ENCODE peak calls at places on chromosomes 7 and 10, in five cellular contexts. H is IMR-90, C is mammary epithelial cell, M is astrocyte, Q is neural progenitor cell. U is an unnamed sample.

GRCh38 chr10:4346257-4346656 is 479.8 kb upstream of the AKR1E2 start:
- DNase-seq in H (no peak), M (no peak), C (no peak), Q (no peak), U (no peak)

GRCh38 chr10:8369666-8370065 is 315.2 kb downstream of the GATA3 start:
- DNase-seq in Q (no peak), H (peak), C (peak), M (peak), U (no peak)

GRCh38 chr7:107792364-107792763 is 10.7 kb downstream of the SLC26A3 start:
- DNase-seq in Q (no peak), C (no peak), H (no peak), M (no peak), U (no peak)

GRCh38 chr10:84077728-84078127 is 61.6 kb upstream of the GHITM start:
- DNase-seq in H (no peak), M (no peak), Q (no peak), C (no peak), U (no peak)

GRCh38 chr7:148045521-148045920 is 545.0 kb upstream of the C7orf33 start:
- DNase-seq in H (no peak), Q (no peak), M (no peak), C (no peak), U (no peak)

GRCh38 chr7:30308392-30308791 is 24.0 kb downstream of the ZNRF2 start:
- DNase-seq in C (no peak), Q (no peak), M (no peak), H (peak), U (no peak)

GRCh38 chr10:103415581-103415980 is 19.2 kb downstream of the PDCD11 start:
- DNase-seq in M (no peak), H (no peak), C (no peak), Q (no peak), U (no peak)

GRCh38 chr7:35386816-35387429 is 133.0 kb upstream of the TBX20 start:
- DNase-seq in Q (no peak), H (no peak), C (no peak), M (no peak), U (no peak)

GRCh38 chr7:104341545-104341944 is 13.1 kb downstream of the LHFPL3 start:
- DNase-seq in H (no peak), C (no peak), Q (peak), M (no peak), U (no peak)

GRCh38 chr7:32506266-32507054 is 11.2 kb downstream of the AVL9 start:
- DNase-seq in Q (no peak), M (peak), H (peak), C (peak), U (peak)

GRCh38 chr7:69510114-69510513 is 88.2 kb upstream of the AUTS2 start:
- DNase-seq in H (no peak), C (no peak), Q (no peak), M (no peak), U (no peak)

GRCh38 chr7:98617051-98617959 is at the start of gene NPTX2:
- DNase-seq in Q (peak), M (no peak), H (no peak), C (peak), U (no peak)

GRCh38 chr7:8176370-8177081 is 85.4 kb downstream of the ICA1 start:
- DNase-seq in C (no peak), H (no peak), Q (no peak), M (no peak), U (no peak)

GRCh38 chr10:120506674-120507073 is 49.6 kb downstream of the PLPP4 start:
- DNase-seq in M (peak), C (peak), Q (no peak), H (no peak), U (peak)

GRCh38 chr10:31476088-31476487 is 157.1 kb downstream of the ZEB1 start:
- DNase-seq in C (no peak), M (no peak), H (no peak), Q (no peak), U (no peak)

GRCh38 chr7:45001138-45001694 is 1.2 kb downstream of the CCM2 start:
- DNase-seq in H (no peak), M (peak), Q (peak), C (peak), U (no peak)

GRCh38 chr10:4721994-4722753 is 103.8 kb upstream of the AKR1E2 start:
- DNase-seq in H (peak), Q (no peak), C (peak), M (no peak), U (no peak)

GRCh38 chr10:43874984-43875383 is 226.3 kb upstream of the ZNF32 start:
- DNase-seq in M (no peak), Q (no peak), H (no peak), C (no peak), U (no peak)

GRCh38 chr10:35502697-35503096 is 102.4 kb upstream of the GJD4 start:
- DNase-seq in C (no peak), M (no peak), Q (no peak), H (no peak), U (no peak)

GRCh38 chr10:35501923-35502322 is 103.2 kb upstream of the GJD4 start:
- DNase-seq in M (no peak), H (no peak), C (no peak), Q (no peak), U (no peak)

GRCh38 chr10:35497909-35498308 is 107.2 kb upstream of the GJD4 start:
- DNase-seq in M (no peak), Q (no peak), C (no peak), H (no peak), U (no peak)

GRCh38 chr10:35495521-35496238 is 109.5 kb upstream of the GJD4 start:
- DNase-seq in Q (peak), M (no peak), H (peak), C (peak), U (no peak)

DNA sequence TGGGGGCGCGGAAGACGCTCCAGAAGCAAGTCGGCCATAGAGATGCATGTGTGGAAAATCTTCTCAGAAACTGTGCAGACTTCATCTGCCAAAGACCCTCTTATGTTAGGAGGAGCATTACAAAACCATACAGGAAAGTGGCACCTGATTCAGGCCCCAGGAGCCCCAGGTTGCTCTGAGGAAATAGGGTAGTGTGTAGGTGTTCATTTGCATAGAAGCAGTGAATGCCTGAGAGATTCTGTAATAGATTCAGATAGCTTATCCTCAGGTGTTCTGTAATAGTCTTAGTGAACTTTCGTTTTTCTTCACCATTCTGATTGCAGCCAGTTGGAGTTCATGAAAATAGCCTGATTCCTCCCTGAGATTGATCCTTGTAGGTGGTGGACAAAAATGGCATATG is 106.4 kb upstream of the GJD4 start:
- DNase-seq in M (no peak), H (no peak), Q (no peak), C (peak), U (no peak)
- H3K4me3 ChIP-seq in M (no peak), H (no peak), Q (no peak), C (no peak), U (no peak)

GRCh38 chr10:88401671-88402347 is 181.3 kb downstream of the RNLS start:
- DNase-seq in H (peak), M (no peak), Q (no peak), C (peak), U (no peak)
- TF ChIP-seq CTCF in H (peak), M (peak), Q (peak), C (peak), U (peak)

GRCh38 chr7:16465469-16466086 is at the start of gene SOSTDC1:
- DNase-seq in C (peak), Q (peak), H (no peak), M (peak), U (peak)

GRCh38 chr7:16462618-16463017 is 2.9 kb downstream of the SOSTDC1 start:
- DNase-seq in Q (no peak), M (no peak), C (peak), H (no peak), U (no peak)

GRCh38 chr7:16460789-16461465 is 4.6 kb downstream of the SOSTDC1 start:
- DNase-seq in C (no peak), M (no peak), Q (no peak), H (no peak), U (no peak)

GRCh38 chr7:16463520-16463919 is 2.0 kb downstream of the SOSTDC1 start:
- DNase-seq in H (no peak), M (no peak), C (no peak), Q (no peak), U (no peak)

GRCh38 chr7:16466087-16466472 is 542 bp upstream of the SOSTDC1 start:
- DNase-seq in Q (no peak), C (no peak), M (no peak), H (no peak), U (no peak)
- H3K4me3 ChIP-seq in Q (no peak), C (peak), M (peak), H (no peak), U (peak)

GRCh38 chr7:143255564-143255963 is 7.7 kb upstream of the GSTK1 start:
- DNase-seq in M (peak), C (peak), Q (no peak), H (no peak), U (no peak)

GRCh38 chr7:143257501-143257900 is 5.7 kb upstream of the GSTK1 start:
- DNase-seq in Q (no peak), C (peak), M (no peak), H (no peak), U (no peak)

GRCh38 chr7:143256932-143257331 is 6.3 kb upstream of the GSTK1 start:
- DNase-seq in Q (no peak), H (no peak), M (no peak), C (no peak), U (no peak)

GRCh38 chr7:143258830-143259229 is 4.4 kb upstream of the GSTK1 start:
- DNase-seq in M (no peak), H (peak), C (no peak), Q (no peak), U (no peak)

DNA sequence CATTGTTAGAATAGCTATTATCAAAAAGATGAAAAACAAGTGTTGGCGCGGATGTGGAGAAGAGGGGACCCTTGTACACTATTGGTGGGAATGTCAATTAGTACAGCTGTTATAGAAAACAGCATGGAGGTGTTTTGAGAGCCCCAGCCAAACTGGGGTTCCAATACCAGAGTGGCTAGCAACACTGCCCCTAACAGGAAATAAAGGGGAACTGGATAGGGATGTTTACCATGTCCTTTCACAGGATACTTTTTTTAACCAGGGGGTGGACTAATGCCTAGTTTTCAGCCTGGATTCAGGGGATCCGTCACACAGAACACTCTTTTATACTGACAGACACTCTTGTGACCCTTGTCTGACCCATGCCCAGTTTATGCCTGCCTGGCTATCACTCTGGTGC is 6.9 kb upstream of the GSTK1 start:
- DNase-seq in Q (peak), M (no peak), H (no peak), C (no peak), U (no peak)
- TF ChIP-seq CTCF in Q (peak), M (no peak), H (no peak), C (peak), U (peak)

GRCh38 chr7:27102578-27103442 is at the start of gene HOXA2:
- DNase-seq in M (peak), H (peak), Q (peak), C (peak), U (no peak)

GRCh38 chr7:27103489-27104226 is 1.2 kb upstream of the HOXA2 start:
- DNase-seq in C (peak), H (peak), M (peak), Q (peak), U (no peak)

GRCh38 chr7:27105161-27106122 is 3.0 kb upstream of the HOXA2 start:
- DNase-seq in H (peak), C (peak), M (peak), Q (no peak), U (no peak)

GRCh38 chr7:27106181-27106905 is 3.9 kb upstream of the HOXA2 start:
- DNase-seq in M (peak), C (peak), H (peak), Q (peak), U (no peak)

DNA sequence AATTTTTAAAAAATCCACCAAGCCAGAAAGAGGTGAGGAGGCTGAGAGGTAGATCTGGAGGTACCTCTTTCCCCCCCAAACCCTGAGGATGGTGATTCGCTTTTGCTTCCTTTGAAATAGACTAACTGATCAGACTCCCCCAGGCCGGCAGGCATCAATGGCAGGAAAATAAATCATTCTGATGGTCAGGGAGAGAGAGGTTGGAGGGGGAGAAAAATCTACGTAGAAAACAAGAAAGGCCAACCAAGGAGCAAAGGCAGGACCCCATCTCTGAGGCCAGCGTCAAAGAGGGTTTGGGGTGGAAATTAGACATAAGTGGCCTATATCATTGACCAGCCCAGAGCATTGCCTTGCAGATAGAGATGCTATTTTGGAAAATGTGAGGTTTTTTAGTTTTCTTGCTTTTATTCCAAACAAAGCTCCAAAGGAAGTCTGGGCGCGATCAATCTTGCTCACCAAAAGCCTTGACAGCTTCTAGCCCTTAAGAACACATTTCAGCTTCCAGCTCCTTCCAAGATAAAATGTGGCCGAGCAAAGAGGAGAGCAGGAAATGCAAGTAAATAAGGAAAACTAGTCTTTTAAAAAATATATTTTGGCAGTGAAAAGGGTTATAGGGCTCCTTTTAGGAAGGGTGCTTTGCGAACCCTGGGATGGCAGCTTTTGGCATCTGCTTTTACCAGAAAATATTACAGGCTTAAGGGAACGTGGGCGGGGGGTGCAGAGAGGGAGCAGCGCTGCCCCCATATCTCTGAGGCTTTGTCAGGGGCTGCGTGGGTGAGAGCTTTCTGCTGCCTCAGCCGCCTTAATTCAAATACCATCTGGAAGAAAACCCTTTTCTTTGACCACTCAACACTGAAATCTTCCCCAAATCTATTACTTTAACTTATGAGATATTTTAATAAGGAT is 2.0 kb upstream of the HOXA2 start:
- DNase-seq in C (no peak), Q (no peak), M (peak), H (peak), U (no peak)
- H3K4me3 ChIP-seq in C (no peak), Q (no peak), M (no peak), H (no peak), U (no peak)

GRCh38 chr10:59290448-59290847 is 71.9 kb downstream of the FAM13C start:
- DNase-seq in C (no peak), H (no peak), Q (no peak), M (no peak), U (no peak)
- TF ChIP-seq CTCF in C (peak), H (no peak), Q (no peak), M (no peak), U (peak)

GRCh38 chr10:78269061-78269460 is 235.4 kb downstream of the RPS24 start:
- DNase-seq in C (no peak), Q (no peak), H (no peak), M (no peak), U (no peak)

GRCh38 chr10:78263521-78263988 is 229.9 kb downstream of the RPS24 start:
- DNase-seq in Q (no peak), C (peak), H (peak), M (peak), U (no peak)

GRCh38 chr10:78264361-78264760 is 230.7 kb downstream of the RPS24 start:
- DNase-seq in C (no peak), Q (no peak), H (no peak), M (no peak), U (no peak)

GRCh38 chr10:78267070-78267469 is 233.4 kb downstream of the RPS24 start:
- DNase-seq in C (no peak), Q (no peak), M (no peak), H (peak), U (no peak)

DNA sequence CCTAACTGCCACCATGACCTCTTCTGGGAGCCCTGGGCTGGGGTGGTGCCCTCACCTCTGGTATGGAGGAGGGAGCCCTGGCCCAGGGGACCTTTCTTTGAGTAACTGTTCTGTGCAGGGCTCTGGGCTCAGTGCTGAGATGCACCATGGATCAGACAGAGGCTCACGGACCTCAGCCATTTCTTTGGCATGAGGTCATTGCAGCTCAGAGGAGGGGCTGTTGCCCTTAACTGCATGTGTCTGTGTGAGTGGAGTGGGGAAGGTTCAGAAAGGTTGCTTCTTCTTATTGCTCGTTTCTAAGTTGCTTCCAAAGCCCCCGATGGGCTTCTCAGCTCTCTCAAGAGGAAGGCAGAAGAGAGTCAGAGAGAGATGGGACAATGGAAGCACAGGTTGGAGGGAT is 233.9 kb downstream of the RPS24 start:
- DNase-seq in M (peak), H (peak), Q (no peak), C (no peak), U (no peak)
- H3K4me3 ChIP-seq in M (no peak), H (no peak), Q (no peak), C (no peak), U (no peak)

U was measured in retinal pigment epithelial cell.